ENCODE peak calls at places on chromosomes 1 and 21, in five cellular contexts. K, D, T, R and F are unnamed samples.

GRCh38 chr1:14314032-14314431 is 284.5 kb upstream of the KAZN start:
- DNase-seq in R (no peak), T (no peak), D (no peak), K (no peak), F (no peak)

GRCh38 chr1:112672009-112672408 is 2.5 kb upstream of the MOV10 start:
- DNase-seq in R (no peak), T (no peak), K (no peak), D (no peak), F (no peak)

GRCh38 chr1:4973341-4973740 is 318.9 kb downstream of the AJAP1 start:
- DNase-seq in R (no peak), T (no peak), K (no peak), D (no peak), F (no peak)

GRCh38 chr1:3443759-3444697 is 10.4 kb upstream of the ARHGEF16 start:
- DNase-seq in K (no peak), R (no peak), T (no peak), D (no peak), F (no peak)

GRCh38 chr1:191690931-191691330 is 467.3 kb upstream of the RGS18 start:
- DNase-seq in D (no peak), T (no peak), R (no peak), K (no peak), F (no peak)

GRCh38 chr1:92380867-92381266 is 82.0 kb downstream of the RPAP2 start:
- DNase-seq in D (no peak), R (no peak), K (no peak), T (no peak), F (no peak)

GRCh38 chr1:17569200-17570139 is 30.0 kb downstream of the ARHGEF10L start:
- DNase-seq in T (no peak), R (peak), D (no peak), K (peak), F (no peak)

GRCh38 chr1:90879281-90879680 is 142.6 kb downstream of the ZNF644 start:
- DNase-seq in K (no peak), D (no peak), T (no peak), R (no peak), F (no peak)

GRCh38 chr1:244835276-244836134 is at the start of gene COX20:
- DNase-seq in D (peak), T (no peak), K (peak), R (peak), F (peak)

GRCh38 chr1:59141267-59141863 is 155.5 kb upstream of the FGGY start:
- DNase-seq in D (no peak), T (no peak), R (no peak), K (no peak), F (no peak)

GRCh38 chr1:145993618-145994390 is 2.6 kb downstream of the TXNIP start:
- DNase-seq in R (no peak), D (no peak), T (no peak), K (no peak), F (no peak)

GRCh38 chr1:54274448-54274847 is 74.5 kb downstream of the MRPL37 start:
- DNase-seq in K (no peak), T (no peak), D (no peak), R (no peak), F (no peak)

GRCh38 chr21:36347962-36348328 is 27.9 kb downstream of the MORC3 start:
- DNase-seq in K (no peak), D (no peak), T (no peak), R (no peak), F (no peak)

GRCh38 chr1:84299536-84300260 is 1.8 kb upstream of the SAMD13 start:
- DNase-seq in K (peak), R (no peak), T (no peak), D (peak), F (no peak)

GRCh38 chr1:157400766-157401165 is 151.5 kb downstream of the FCRL5 start:
- DNase-seq in K (no peak), T (no peak), D (no peak), R (no peak), F (no peak)

GRCh38 chr1:43348343-43348808 is 10.4 kb upstream of the CDC20 start:
- DNase-seq in R (no peak), T (no peak), K (peak), D (no peak), F (no peak)

GRCh38 chr1:172390620-172391491 is 29.6 kb upstream of the C1orf105 start:
- DNase-seq in K (peak), D (no peak), T (peak), R (peak), F (no peak)

GRCh38 chr1:207027921-207028320 is 4.6 kb downstream of the C1orf116 start:
- DNase-seq in T (no peak), R (no peak), D (no peak), K (no peak), F (no peak)

GRCh38 chr1:26067432-26067911 is at the start of gene TRIM63:
- DNase-seq in D (no peak), K (peak), R (no peak), T (no peak), F (no peak)

GRCh38 chr1:221604948-221605347 is 136.9 kb downstream of the DUSP10 start:
- DNase-seq in D (no peak), R (no peak), K (no peak), T (no peak), F (no peak)

GRCh38 chr1:226640288-226640687 is 91.7 kb downstream of the STUM start:
- DNase-seq in R (no peak), T (no peak), D (no peak), K (no peak), F (no peak)

GRCh38 chr1:2977886-2978611 is 43.2 kb upstream of the ACTRT2 start:
- DNase-seq in T (no peak), D (no peak), K (peak), R (no peak), F (no peak)

GRCh38 chr1:181676269-181676668 is 193.0 kb downstream of the CACNA1E start:
- DNase-seq in T (peak), K (peak), R (peak), D (peak), F (peak)

GRCh38 chr1:224317383-224318045 is 12.5 kb downstream of the NVL start:
- DNase-seq in D (no peak), K (peak), R (no peak), T (no peak), F (no peak)

GRCh38 chr1:192783793-192784192 is 25.0 kb upstream of the RGS2 start:
- DNase-seq in R (no peak), T (no peak), K (no peak), D (no peak), F (no peak)

GRCh38 chr1:192788184-192788583 is 20.7 kb upstream of the RGS2 start:
- DNase-seq in K (peak), D (peak), R (peak), T (no peak), F (no peak)

GRCh38 chr1:192784395-192784794 is 24.4 kb upstream of the RGS2 start:
- DNase-seq in K (no peak), D (no peak), R (no peak), T (no peak), F (no peak)

GRCh38 chr1:192786617-192787016 is 22.2 kb upstream of the RGS2 start:
- DNase-seq in K (no peak), R (no peak), T (no peak), D (no peak), F (no peak)
- TF ChIP-seq CTCF in K (no peak), R (no peak), T (no peak), D (no peak), F (no peak)

GRCh38 chr1:205668951-205669340 is 11.4 kb downstream of the SLC45A3 start:
- DNase-seq in T (no peak), R (no peak), K (peak), D (no peak), F (no peak)
- TF ChIP-seq CTCF in T (no peak), R (peak), K (no peak), D (no peak), F (no peak)

GRCh38 chr1:32741417-32742131 is 39.0 kb upstream of the SYNC start:
- DNase-seq in R (no peak), T (no peak), K (peak), D (no peak), F (no peak)
- TF ChIP-seq CTCF in R (peak), T (no peak), K (peak), D (no peak), F (peak)

GRCh38 chr1:231757759-231758158 is 131.2 kb downstream of the DISC1 start:
- DNase-seq in R (no peak), K (no peak), D (no peak), T (no peak), F (no peak)

GRCh38 chr1:231751624-231751897 is 125.0 kb downstream of the DISC1 start:
- DNase-seq in R (no peak), D (no peak), K (no peak), T (no peak), F (no peak)

GRCh38 chr1:231753313-231753712 is 126.7 kb downstream of the DISC1 start:
- DNase-seq in D (no peak), K (no peak), T (no peak), R (no peak), F (no peak)

GRCh38 chr1:231761747-231762541 is 135.4 kb downstream of the DISC1 start:
- DNase-seq in R (no peak), D (peak), T (no peak), K (no peak), F (no peak)

GRCh38 chr1:231757101-231757404 is 130.5 kb downstream of the DISC1 start:
- DNase-seq in R (no peak), T (no peak), K (no peak), D (no peak), F (no peak)
- TF ChIP-seq CTCF in R (no peak), T (peak), K (no peak), D (no peak), F (peak)

GRCh38 chr21:41582866-41583265 is 74.9 kb upstream of the TMPRSS2 start:
- DNase-seq in D (no peak), T (no peak), R (no peak), K (no peak), F (no peak)

GRCh38 chr21:41583274-41583790 is 75.4 kb upstream of the TMPRSS2 start:
- DNase-seq in T (no peak), R (no peak), K (no peak), D (no peak), F (no peak)

GRCh38 chr21:41582298-41582840 is 74.4 kb upstream of the TMPRSS2 start:
- DNase-seq in K (no peak), R (no peak), T (no peak), D (no peak), F (no peak)

GRCh38 chr21:41580758-41581554 is 73.0 kb upstream of the TMPRSS2 start:
- DNase-seq in T (no peak), R (no peak), K (no peak), D (no peak), F (no peak)

DNA sequence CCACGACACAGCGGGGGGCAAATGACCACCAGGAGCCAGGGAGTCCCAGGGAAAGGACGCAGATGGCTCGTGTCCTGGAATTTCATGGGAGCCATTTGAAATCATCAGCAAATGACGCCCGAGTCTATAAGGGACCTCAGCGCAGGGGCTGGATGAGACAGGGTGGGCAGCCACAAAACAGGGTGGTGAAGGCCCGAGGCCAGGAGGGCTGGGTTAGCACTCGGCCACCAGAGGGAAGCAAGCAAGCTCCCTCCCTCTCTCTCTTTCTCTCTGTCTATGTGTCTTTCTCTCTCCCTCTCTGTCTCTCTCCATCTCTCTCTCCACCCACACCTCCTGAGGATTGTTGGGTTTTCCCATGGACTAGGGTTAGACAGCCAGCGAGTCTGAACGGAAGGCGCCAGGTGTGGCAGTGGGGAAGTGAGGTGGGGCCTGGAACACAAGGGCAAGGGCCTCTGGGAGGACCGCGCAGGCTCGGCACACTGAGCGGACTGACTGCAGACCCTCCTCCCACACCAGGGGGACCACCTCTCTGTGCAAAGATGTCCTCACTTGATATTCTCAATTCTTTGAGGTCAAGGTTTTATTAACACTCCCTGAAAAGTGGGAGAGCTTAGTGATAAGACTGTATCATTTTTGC is 73.8 kb upstream of the TMPRSS2 start:
- DNase-seq in T (no peak), R (no peak), D (no peak), K (no peak), F (no peak)
- TF ChIP-seq CTCF in T (no peak), R (no peak), D (no peak), K (no peak), F (no peak)

DNA sequence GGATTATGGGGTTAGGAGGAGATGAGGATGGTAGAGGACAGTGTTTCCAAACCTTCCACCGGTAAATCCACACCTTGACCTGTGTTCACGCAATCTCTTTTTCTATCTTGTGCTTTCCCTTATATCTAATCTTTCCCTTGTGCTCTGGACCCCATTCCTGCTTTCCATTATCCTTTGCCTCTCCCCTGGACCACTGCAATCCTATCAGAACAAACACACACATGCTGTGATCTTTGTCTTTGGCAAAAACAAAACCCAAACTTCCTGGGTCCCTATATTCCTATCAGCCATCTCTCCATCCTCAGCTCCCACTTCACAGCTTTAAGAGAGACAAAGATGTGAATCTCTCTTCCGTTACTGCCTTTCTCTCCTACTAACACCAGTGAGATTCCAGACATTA is 229.8 kb upstream of the B3GALT2 start:
- DNase-seq in R (no peak), D (no peak), T (no peak), K (no peak), F (no peak)
- TF ChIP-seq CTCF in R (no peak), D (no peak), T (no peak), K (no peak), F (no peak)

GRCh38 chr1:21497466-21498061 is 11.7 kb upstream of the ALPL start:
- DNase-seq in T (peak), R (no peak), K (no peak), D (no peak), F (no peak)
- TF ChIP-seq CTCF in T (no peak), R (peak), K (no peak), D (no peak), F (no peak)

GRCh38 chr1:182782587-182782913 is 7.0 kb upstream of the NPL start:
- DNase-seq in R (no peak), K (no peak), D (no peak), T (no peak), F (no peak)

GRCh38 chr1:182784556-182785171 is 4.9 kb upstream of the NPL start:
- DNase-seq in R (peak), K (no peak), T (no peak), D (peak), F (no peak)

GRCh38 chr1:182786223-182787001 is 3.2 kb upstream of the NPL start:
- DNase-seq in R (peak), K (peak), T (peak), D (peak), F (peak)

GRCh38 chr1:182781849-182782586 is 7.6 kb upstream of the NPL start:
- DNase-seq in D (peak), T (peak), K (peak), R (peak), F (peak)

GRCh38 chr1:182783068-182783467 is 6.5 kb upstream of the NPL start:
- DNase-seq in R (no peak), T (peak), K (no peak), D (no peak), F (peak)
- TF ChIP-seq CTCF in R (peak), T (no peak), K (no peak), D (no peak), F (peak)

GRCh38 chr1:24711329-24711728 is 33.9 kb upstream of the CLIC4 start:
- DNase-seq in K (no peak), D (no peak), R (no peak), T (no peak), F (no peak)
- TF ChIP-seq CTCF in K (no peak), D (no peak), R (no peak), T (no peak), F (no peak)

GRCh38 chr21:18499761-18500376 is 96.3 kb upstream of the TMPRSS15 start:
- DNase-seq in D (peak), R (peak), K (no peak), T (peak), F (peak)
- TF ChIP-seq CTCF in D (peak), R (peak), K (peak), T (peak), F (peak)